ENCODE peak calls at places on chromosomes 2 and 18, in six cellular contexts. C is hepatocyte, U is H9, G is GM23248, L is A673, A is ovary. I is an unnamed sample.
A peak's percentile ranks its signal among the peaks of the same experiment; 100 is the strongest.

GRCh38 chr2:100987536-100987935 is 14.6 kb upstream of the RPL31 start:
- DNase-seq in G (no peak), A (no peak), U (no peak), L (no peak), C (no peak), I (no peak)

GRCh38 chr2:225494100-225494459 is 94.6 kb downstream of the NYAP2 start:
- DNase-seq in C (no peak), L (no peak), G (no peak), A (no peak), U (no peak), I (no peak)

GRCh38 chr2:241199286-241199685 is 10.8 kb downstream of the ANO7 start:
- DNase-seq in C (no peak), U (no peak), A (no peak), G (no peak), L (no peak), I (no peak)

GRCh38 chr2:131488306-131489205 is 3.6 kb downstream of the MZT2A start:
- DNase-seq in A (no peak), L (no peak), U (no peak), G (no peak), C (no peak), I (no peak)

GRCh38 chr2:219645631-219646527 is 18.4 kb downstream of the SLC4A3 start:
- DNase-seq in C (peak; percentile 63), L (peak; percentile 42), U (peak; percentile 53), A (peak; percentile 72), G (peak; percentile 93), I (no peak)

GRCh38 chr18:24121625-24122024 is 17.2 kb upstream of the CABYR start:
- DNase-seq in G (no peak), U (no peak), A (no peak), C (no peak), L (no peak), I (no peak)

GRCh38 chr2:52749764-52750163 is 1017.8 kb upstream of the CHAC2 start:
- DNase-seq in G (no peak), U (no peak), A (no peak), L (no peak), C (no peak), I (no peak)

GRCh38 chr2:75200140-75200985 is 1.0 kb upstream of the TACR1 start:
- DNase-seq in U (peak; percentile 53), C (peak; percentile 35), A (peak; percentile 25), L (peak; percentile 81), G (peak; percentile 65), I (no peak)

GRCh38 chr2:42954227-42954962 is 162.0 kb upstream of the HAAO start:
- DNase-seq in U (no peak), A (no peak), G (no peak), C (no peak), L (no peak), I (no peak)

GRCh38 chr2:54677476-54678265 is 45.8 kb upstream of the EML6 start:
- DNase-seq in C (no peak), G (no peak), A (no peak), U (no peak), L (no peak), I (no peak)

GRCh38 chr2:199206536-199206935 is 251.2 kb downstream of the SATB2 start:
- DNase-seq in U (no peak), G (no peak), A (no peak), L (no peak), C (no peak), I (no peak)

GRCh38 chr2:219416938-219417337 is 1.2 kb upstream of the DES start:
- DNase-seq in A (no peak), U (no peak), L (no peak), C (no peak), G (no peak), I (no peak)

GRCh38 chr2:74104839-74105238 is 42.9 kb downstream of the BOLA3 start:
- DNase-seq in C (no peak), G (peak; percentile 30), U (no peak), A (no peak), L (no peak), I (no peak)

GRCh38 chr2:30877833-30878232 is 70.6 kb upstream of the CAPN13 start:
- DNase-seq in C (no peak), G (no peak), U (no peak), L (no peak), A (no peak), I (no peak)

GRCh38 chr2:134465706-134466105 is 211.8 kb downstream of the MGAT5 start:
- DNase-seq in U (no peak), A (no peak), C (no peak), G (no peak), L (no peak), I (no peak)

GRCh38 chr2:188511346-188511745 is 219.7 kb downstream of the GULP1 start:
- DNase-seq in L (no peak), C (no peak), U (no peak), G (no peak), A (no peak), I (no peak)

GRCh38 chr18:39799010-39799409 is 2156.0 kb upstream of the PIK3C3 start:
- DNase-seq in C (peak; percentile 5), A (no peak), U (no peak), L (peak; percentile 32), G (peak; percentile 53), I (no peak)

GRCh38 chr2:173216055-173216454 is 138.6 kb upstream of the CDCA7 start:
- DNase-seq in A (no peak), G (no peak), C (no peak), U (no peak), L (no peak), I (no peak)

GRCh38 chr2:8437228-8437948 is 244.5 kb upstream of the ID2 start:
- DNase-seq in G (peak; percentile 4), L (no peak), A (no peak), U (no peak), C (no peak), I (no peak)

GRCh38 chr18:58221060-58221725 is 177.2 kb downstream of the NEDD4L start:
- DNase-seq in G (peak; percentile 27), A (no peak), U (peak; percentile 79), L (no peak), C (peak; percentile 90), I (no peak)

GRCh38 chr2:120272763-120273481 is 20.3 kb downstream of the RALB start:
- DNase-seq in A (no peak), U (no peak), G (no peak), L (no peak), C (no peak), I (no peak)

GRCh38 chr2:73642338-73643018 is at the start of gene NAT8:
- DNase-seq in A (no peak), L (no peak), U (no peak), G (no peak), C (no peak), I (no peak)

GRCh38 chr18:48540329-48541025 is 1.6 kb downstream of the CTIF start:
- DNase-seq in G (peak; percentile 92), A (peak; percentile 75), C (peak; percentile 83), L (peak; percentile 62), U (peak; percentile 52), I (peak; percentile 24)

GRCh38 chr2:68765739-68766377 is 31.2 kb downstream of the ARHGAP25 start:
- DNase-seq in L (no peak), U (no peak), G (no peak), C (no peak), A (no peak), I (no peak)

GRCh38 chr2:238916176-238916874 is 68.4 kb downstream of the TWIST2 start:
- DNase-seq in G (peak; percentile 55), L (no peak), U (no peak), C (no peak), A (peak; percentile 1), I (no peak)

GRCh38 chr18:27214831-27215230 is 29.7 kb upstream of the CHST9 start:
- DNase-seq in U (no peak), L (no peak), G (no peak), A (no peak), C (no peak), I (no peak)
- H3K27ac ChIP-seq in U (no peak overlapping the region), L (no peak overlapping the region), G (no peak overlapping the region), A (no peak overlapping the region), C (no peak overlapping the region), I (no peak overlapping the region)

DNA sequence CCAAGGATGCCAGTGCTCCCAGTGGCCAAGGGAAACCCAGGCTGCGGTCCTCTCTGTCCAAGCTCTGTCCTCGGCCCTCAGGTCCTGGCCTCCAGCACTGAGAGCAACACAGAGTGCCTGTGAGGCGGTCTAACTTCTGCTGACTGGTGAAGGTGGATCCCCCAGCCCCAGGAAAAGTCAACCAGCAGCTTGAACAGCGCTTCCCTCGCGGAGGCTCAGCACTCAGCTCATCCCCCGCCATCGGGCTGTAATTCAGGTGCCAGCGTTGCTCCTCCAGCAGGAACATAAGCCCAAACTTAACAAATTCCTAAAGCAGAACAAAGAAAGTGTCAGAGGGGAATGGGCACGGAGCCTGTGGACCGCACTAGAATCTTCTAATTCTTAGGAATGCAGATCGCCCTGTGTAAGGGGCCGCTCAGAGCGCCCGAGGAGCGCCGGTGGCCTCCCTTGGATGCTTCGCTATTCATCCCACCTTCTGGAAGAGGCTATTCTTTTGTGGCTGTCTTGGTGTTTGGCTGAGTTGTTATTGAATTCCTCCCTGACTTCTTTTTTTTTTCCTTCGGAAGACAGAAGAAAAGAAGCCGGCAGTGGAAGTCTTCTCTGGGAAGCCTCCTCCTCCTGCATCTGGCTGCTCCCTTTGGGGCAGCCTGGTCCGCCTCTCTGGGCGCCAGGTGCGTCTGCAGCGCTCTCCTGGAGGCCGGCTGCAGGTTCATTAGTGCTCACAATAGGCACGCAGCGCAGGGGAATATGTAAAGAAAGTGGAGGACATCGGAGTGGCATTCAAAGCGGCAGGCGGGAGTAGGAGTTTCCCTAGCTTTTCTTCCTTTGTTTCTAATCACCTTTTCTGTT is 905.6 kb downstream of the TSN start:
- DNase-seq in C (peak; percentile 38), U (peak; percentile 91), G (no peak), A (no peak), L (no peak), I (no peak)
- H3K27ac ChIP-seq in C (no peak overlapping the region), U (peak overlapping the region; percentile 92), G (no peak overlapping the region), A (no peak overlapping the region), L (no peak overlapping the region), I (no peak overlapping the region)

DNA sequence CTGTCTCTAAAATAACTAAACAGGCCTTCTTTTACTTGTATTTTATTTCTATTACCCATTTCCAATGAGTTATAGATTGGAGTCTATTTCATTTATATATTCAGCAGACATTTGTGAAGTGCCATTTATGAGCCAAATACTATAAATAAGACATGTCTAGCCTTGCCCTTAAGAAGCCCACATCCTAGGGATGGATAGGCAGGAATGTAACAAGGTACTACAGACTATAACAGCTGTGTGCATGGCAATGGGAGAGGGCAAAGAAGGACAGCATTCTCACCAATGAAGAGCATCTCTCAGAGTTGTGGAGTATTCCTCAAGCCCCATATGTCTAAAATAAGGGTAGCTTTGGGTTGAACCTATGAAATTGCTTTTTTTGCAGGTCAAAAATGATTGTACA is 161.9 kb upstream of the RASGRP3 start:
- DNase-seq in L (no peak), U (no peak), A (no peak), C (no peak), G (no peak), I (no peak)
- H3K27ac ChIP-seq in L (no peak overlapping the region), U (no peak overlapping the region), A (no peak overlapping the region), C (no peak overlapping the region), G (no peak overlapping the region), I (no peak overlapping the region)

DNA sequence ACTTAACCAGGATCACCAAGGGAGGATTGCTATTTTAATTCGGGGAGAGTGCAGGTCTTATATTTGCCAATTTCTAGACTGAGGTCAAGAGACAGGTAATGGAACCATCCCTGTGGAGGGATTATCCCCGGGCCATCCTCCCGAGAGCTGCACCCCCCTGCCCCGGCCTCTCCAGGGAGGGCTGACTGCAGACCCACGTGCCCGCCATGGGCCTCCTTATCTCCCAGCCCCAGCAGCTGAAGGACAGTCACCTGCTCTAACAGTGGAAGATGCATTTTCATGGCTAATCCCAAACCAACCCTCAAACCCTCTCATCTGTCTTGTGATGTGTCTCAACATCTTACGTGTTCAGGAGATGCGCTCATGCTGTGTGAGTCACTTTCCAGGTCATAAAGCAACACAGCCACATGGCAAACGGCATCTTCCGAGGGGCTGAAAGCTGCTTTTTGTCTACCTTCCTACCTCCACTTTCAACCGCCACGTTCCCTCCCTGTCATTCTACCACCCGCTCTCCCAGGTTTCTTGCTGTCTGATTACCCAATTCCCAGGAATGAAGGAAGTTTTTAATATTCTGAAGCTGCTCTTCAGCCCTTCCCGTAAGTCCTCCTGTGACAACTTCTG is 54.6 kb downstream of the MBP start:
- DNase-seq in C (no peak), A (no peak), U (no peak), L (no peak), G (peak; percentile 66), I (no peak)
- H3K27ac ChIP-seq in C (no peak overlapping the region), A (no peak overlapping the region), U (no peak overlapping the region), L (no peak overlapping the region), G (no peak overlapping the region), I (no peak overlapping the region)

I was measured in effector memory CD4-positive, alpha-beta T cell.